ENCODE peak calls at places on chromosomes 3 and 15, in five cellular contexts. Y is IMR-90, B is SK-N-SH, E is K562, P is GM12878. S is an unnamed sample.

GRCh38 chr3:170563712-170564423 is 22.0 kb downstream of the SLC7A14 start:
- DNase-seq in Y (peak), B (peak), E (no peak), P (peak), S (no peak)

GRCh38 chr3:187943677-187944390 is 198.6 kb upstream of the BCL6 start:
- DNase-seq in Y (peak), B (no peak), E (no peak), P (no peak), S (peak)

GRCh38 chr15:96359772-96360498 is 29.4 kb downstream of the NR2F2 start:
- DNase-seq in Y (no peak), B (peak), E (no peak), P (no peak), S (no peak)

GRCh38 chr3:186255703-186256331 is 106.2 kb downstream of the DGKG start:
- DNase-seq in Y (no peak), B (no peak), E (peak), P (no peak), S (no peak)

GRCh38 chr3:24487325-24488242 is 7.1 kb downstream of the THRB start:
- DNase-seq in Y (no peak), B (no peak), E (no peak), P (no peak), S (no peak)

GRCh38 chr3:99041747-99042146 is 140.3 kb upstream of the DCBLD2 start:
- DNase-seq in Y (no peak), B (no peak), E (no peak), P (no peak), S (no peak)

GRCh38 chr15:60913901-60914300 is 315.2 kb downstream of the RORA start:
- DNase-seq in Y (no peak), B (no peak), E (no peak), P (no peak), S (no peak)

GRCh38 chr15:69557340-69558137 is 104.9 kb downstream of the RPLP1 start:
- DNase-seq in Y (peak), B (no peak), E (no peak), P (no peak), S (peak)

GRCh38 chr3:51977449-51978142 is 2.7 kb downstream of the ABHD14A start:
- DNase-seq in Y (no peak), B (no peak), E (no peak), P (no peak), S (no peak)

GRCh38 chr3:40691598-40691905 is 166.8 kb downstream of the ZNF621 start:
- DNase-seq in Y (no peak), B (no peak), E (no peak), P (no peak), S (no peak)

GRCh38 chr15:60396560-60396963 is 1.2 kb downstream of the ANXA2 start:
- DNase-seq in Y (no peak), B (no peak), E (no peak), P (no peak), S (peak)

GRCh38 chr15:74245342-74245931 is 9.3 kb downstream of the CCDC33 start:
- DNase-seq in Y (no peak), B (peak), E (peak), P (no peak), S (no peak)

GRCh38 chr15:42937143-42937542 is 16.6 kb upstream of the TTBK2 start:
- DNase-seq in Y (no peak), B (no peak), E (no peak), P (no peak), S (no peak)

GRCh38 chr15:83204697-83205096 is 2.9 kb downstream of the HDGFL3 start:
- DNase-seq in Y (no peak), B (no peak), E (no peak), P (no peak), S (no peak)

GRCh38 chr3:189389346-189389745 is 217.6 kb downstream of the TPRG1 start:
- DNase-seq in Y (no peak), B (no peak), E (no peak), P (no peak), S (no peak)

GRCh38 chr15:59437777-59438574 is at the start of gene FAM81A:
- DNase-seq in Y (peak), B (peak), E (peak), P (no peak), S (peak)

GRCh38 chr3:72380711-72381508 is 467.3 kb downstream of the SHQ1 start:
- DNase-seq in Y (no peak), B (no peak), E (no peak), P (no peak), S (no peak)

GRCh38 chr15:39124925-39125625 is 455.8 kb upstream of the THBS1 start:
- DNase-seq in Y (peak), B (no peak), E (no peak), P (no peak), S (no peak)

GRCh38 chr15:90400005-90400758 is 12.1 kb downstream of the IQGAP1 start:
- DNase-seq in Y (no peak), B (no peak), E (no peak), P (no peak), S (no peak)

GRCh38 chr3:10344147-10344943 is 23.4 kb upstream of the SEC13 start:
- DNase-seq in Y (peak), B (peak), E (peak), P (no peak), S (peak)

GRCh38 chr3:129592362-129593150 is 13.9 kb downstream of the PLXND1 start:
- DNase-seq in Y (no peak), B (no peak), E (no peak), P (no peak), S (no peak)

GRCh38 chr3:122271246-122271898 is 53.7 kb upstream of the CSTA start:
- DNase-seq in Y (no peak), B (no peak), E (no peak), P (no peak), S (no peak)

GRCh38 chr3:114586119-114586518 is 292.3 kb downstream of the TIGIT start:
- DNase-seq in Y (no peak), B (no peak), E (no peak), P (no peak), S (no peak)

GRCh38 chr3:107574650-107575049 is 51.9 kb downstream of the BBX start:
- DNase-seq in Y (peak), B (peak), E (peak), P (no peak), S (peak)

GRCh38 chr3:185646382-185647133 is 60.5 kb downstream of the SENP2 start:
- DNase-seq in Y (no peak), B (no peak), E (no peak), P (no peak), S (no peak)

GRCh38 chr3:134054231-134054630 is 24.5 kb upstream of the SLCO2A1 start:
- DNase-seq in Y (no peak), B (no peak), E (no peak), P (no peak), S (no peak)

GRCh38 chr3:135192929-135193328 is 397.9 kb downstream of the EPHB1 start:
- DNase-seq in Y (no peak), B (no peak), E (no peak), P (no peak), S (no peak)

GRCh38 chr15:40266828-40267304 is 16.0 kb downstream of the ANKRD63 start:
- DNase-seq in Y (peak), B (no peak), E (peak), P (no peak), S (peak)

GRCh38 chr3:39637807-39638206 is 170.3 kb downstream of the MOBP start:
- DNase-seq in Y (peak), B (no peak), E (peak), P (no peak), S (peak)

GRCh38 chr3:81425198-81425868 is 336.1 kb downstream of the GBE1 start:
- DNase-seq in Y (peak), B (no peak), E (no peak), P (no peak), S (no peak)

GRCh38 chr3:160758929-160759577 is 3.0 kb downstream of the PPM1L start:
- DNase-seq in Y (no peak), B (no peak), E (no peak), P (no peak), S (no peak)

GRCh38 chr3:138474163-138474562 is 39.7 kb downstream of the ESYT3 start:
- DNase-seq in Y (no peak), B (no peak), E (no peak), P (no peak), S (no peak)

GRCh38 chr3:192675958-192676649 is 51.2 kb downstream of the FGF12 start:
- DNase-seq in Y (no peak), B (no peak), E (no peak), P (peak), S (no peak)

GRCh38 chr3:16836505-16837237 is 48.1 kb upstream of the PLCL2 start:
- DNase-seq in Y (no peak), B (no peak), E (no peak), P (no peak), S (no peak)
- TF ChIP-seq RCOR1 in Y (no peak), B (no peak), E (no peak), P (no peak), S (no peak)

GRCh38 chr15:48437178-48437577 is 105.9 kb downstream of the DUT start:
- DNase-seq in Y (peak), B (no peak), E (no peak), P (no peak), S (no peak)
- TF ChIP-seq RCOR1 in Y (no peak), B (no peak), E (no peak), P (no peak), S (no peak)

GRCh38 chr3:157999246-157999645 is 107.0 kb downstream of the SHOX2 start:
- DNase-seq in Y (no peak), B (no peak), E (no peak), P (no peak), S (no peak)
- TF ChIP-seq RCOR1 in Y (no peak), B (no peak), E (no peak), P (no peak), S (no peak)

DNA sequence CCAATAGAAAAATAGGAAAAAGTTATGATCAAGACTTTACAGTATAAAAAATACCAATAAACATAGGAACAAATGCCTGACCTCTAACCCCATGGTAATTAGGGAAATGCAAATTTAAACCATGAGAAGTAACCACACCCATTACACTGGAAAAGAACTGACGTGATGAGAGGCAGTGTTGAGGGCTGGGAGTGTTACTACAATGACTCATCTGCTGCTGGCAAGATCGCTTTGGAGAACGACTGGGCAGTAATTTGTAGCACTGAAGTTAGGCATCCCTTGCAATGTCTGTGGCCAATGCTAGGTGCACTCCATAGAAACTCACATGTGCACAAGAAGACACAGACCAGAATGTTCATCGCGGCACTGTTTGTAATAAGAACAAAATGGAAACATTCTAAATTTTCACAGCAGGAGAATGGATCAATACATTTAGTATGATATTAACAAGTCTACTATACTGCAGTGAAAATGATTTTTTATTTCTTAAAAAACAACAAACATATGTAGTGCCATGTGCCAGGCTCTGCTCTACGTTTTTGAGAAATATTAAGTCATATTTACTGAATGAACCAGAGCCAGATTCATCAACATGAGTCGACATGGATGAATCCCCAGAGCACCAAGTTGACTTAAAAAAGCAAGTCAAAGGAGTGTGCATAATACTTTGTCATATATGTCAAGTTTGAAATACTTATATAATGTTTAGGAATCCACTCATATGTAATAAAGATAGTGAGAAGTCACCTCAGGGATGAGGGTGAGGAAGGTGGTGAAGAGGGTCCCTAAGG is 37.6 kb upstream of the EPHB3 start:
- DNase-seq in Y (peak), B (no peak), E (peak), P (no peak), S (peak)
- TF ChIP-seq RCOR1 in Y (no peak), B (no peak), E (no peak), P (no peak), S (no peak)

GRCh38 chr3:83770664-83771402 is 1188.0 kb upstream of the CADM2 start:
- DNase-seq in Y (no peak), B (no peak), E (no peak), P (no peak), S (no peak)
- TF ChIP-seq RCOR1 in Y (no peak), B (no peak), E (no peak), P (no peak), S (no peak)

GRCh38 chr15:41417418-41417811 is 520 bp downstream of the RTF1 start:
- DNase-seq in Y (peak), B (peak), E (peak), P (no peak), S (peak)

GRCh38 chr15:41416162-41416741 is 643 bp upstream of the RTF1 start:
- DNase-seq in Y (no peak), B (no peak), E (no peak), P (no peak), S (no peak)

GRCh38 chr15:41416742-41417417 is at the start of gene RTF1:
- DNase-seq in Y (peak), B (peak), E (peak), P (peak), S (peak)

DNA sequence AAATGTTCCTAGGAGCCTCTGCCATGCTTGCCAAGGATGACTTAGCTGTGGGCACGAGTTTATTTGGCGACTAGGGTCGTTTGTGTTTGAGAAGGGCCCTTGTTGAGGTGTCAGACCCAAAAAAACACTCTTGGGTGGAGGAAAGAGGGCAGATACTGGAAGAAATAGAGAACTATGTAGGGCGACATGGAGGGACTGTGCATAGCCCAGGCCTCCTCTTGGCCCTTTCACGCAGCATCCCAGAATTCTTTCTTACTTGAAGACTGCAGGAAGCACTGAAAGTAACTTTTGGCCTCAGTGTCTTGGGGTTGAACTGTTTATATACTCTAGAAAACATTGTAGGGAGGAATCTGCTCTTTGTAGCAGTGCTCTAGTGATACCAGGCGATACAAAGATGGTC is 917 bp downstream of the RTF1 start:
- DNase-seq in Y (peak), B (no peak), E (no peak), P (no peak), S (no peak)
- TF ChIP-seq RCOR1 in Y (no peak), B (no peak), E (no peak), P (no peak), S (no peak)